ENCODE peak calls at places on chromosomes 6 and 20, in ten cellular contexts. O is mucosa of descending colon; Q is CD8-positive, alpha-beta memory T cell; Z is body of pancreas; G is psoas muscle; L is GM23248; W is ovary; R is adrenal gland; N is mesendoderm; J is tibial artery. Y is an unnamed sample.
A peak's percentile ranks its signal among the peaks of the same experiment; 100 is the strongest.

GRCh38 chr6:153092082-153093013 is 38.7 kb downstream of the RGS17 start:
- DNase-seq in O (no peak), Q (no peak), Z (no peak), G (no peak), L (peak; percentile 81), W (no peak), R (no peak), N (no peak), J (no peak), Y (no peak)

GRCh38 chr20:47396762-47397476 is 40.4 kb upstream of the ZMYND8 start:
- DNase-seq in O (no peak), Q (no peak), Z (peak; percentile 68), G (no peak), L (no peak), W (no peak), R (no peak), N (no peak), J (no peak), Y (no peak)

GRCh38 chr6:56713285-56713684 is 70.6 kb upstream of the DST start:
- DNase-seq in O (no peak), Q (no peak), Z (no peak), G (peak; percentile 41), L (peak; percentile 93), W (no peak), R (peak; percentile 74), N (peak; percentile 76), J (no peak), Y (no peak)

GRCh38 chr6:36636687-36637418 is 41.7 kb upstream of the CDKN1A start:
- DNase-seq in O (no peak), Q (no peak), Z (no peak), G (no peak), L (no peak), W (peak; percentile 70), R (no peak), N (no peak), J (no peak), Y (no peak)

GRCh38 chr20:32737371-32738223 is 5.7 kb downstream of the COMMD7 start:
- DNase-seq in O (no peak), Q (no peak), Z (no peak), G (no peak), L (peak; percentile 78), W (no peak), R (no peak), N (no peak), J (no peak), Y (no peak)

GRCh38 chr6:5125152-5126006 is 40.2 kb downstream of the PPP1R3G start:
- DNase-seq in O (no peak), Q (no peak), Z (no peak), G (no peak), L (peak; percentile 35), W (peak; percentile 46), R (no peak), N (peak; percentile 13), J (no peak), Y (no peak)

GRCh38 chr6:34359438-34360158 is 32.9 kb downstream of the NUDT3 start:
- DNase-seq in O (no peak), Q (no peak), Z (no peak), G (no peak), L (peak; percentile 43), W (no peak), R (no peak), N (no peak), J (no peak), Y (no peak)

GRCh38 chr20:59422911-59423520 is 122.6 kb downstream of the EDN3 start:
- DNase-seq in O (no peak), Q (no peak), Z (no peak), G (no peak), L (no peak), W (no peak), R (no peak), N (no peak), J (no peak), Y (no peak)

GRCh38 chr6:2259574-2259973 is 14.2 kb upstream of the GMDS start:
- DNase-seq in O (no peak), Q (no peak), Z (no peak), G (no peak), L (no peak), W (no peak), R (no peak), N (no peak), J (no peak), Y (no peak)

DNA sequence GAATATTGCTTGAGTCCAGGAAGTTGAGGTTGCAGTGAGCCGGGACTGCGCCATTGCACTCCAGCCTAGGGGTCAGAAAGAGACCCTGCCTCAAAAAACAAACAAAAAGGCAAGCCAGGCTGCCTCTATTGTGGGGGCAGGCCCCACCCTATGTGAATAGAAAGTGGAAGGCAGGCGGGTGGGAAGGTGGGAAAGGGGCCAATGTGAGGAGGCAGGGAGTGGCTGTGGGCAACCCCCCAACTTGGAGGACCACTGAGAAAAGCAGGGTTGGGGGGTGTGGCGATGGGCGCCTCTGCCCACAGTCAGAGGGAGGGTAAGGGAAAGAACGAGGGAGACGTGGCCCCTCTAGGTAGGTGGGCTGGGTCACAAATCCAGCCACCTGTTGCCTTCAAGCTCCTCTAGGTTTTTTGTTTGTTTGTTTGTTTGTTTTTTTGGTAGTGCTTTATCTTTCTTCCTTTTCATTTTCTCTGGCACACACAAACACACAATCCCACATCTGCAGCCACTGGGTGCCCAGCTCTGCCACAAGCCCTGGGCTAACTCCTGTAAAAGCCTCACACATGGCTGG is 5.3 kb upstream of the AP5S1 start:
- DNase-seq in O (no peak), Q (no peak), Z (no peak), G (no peak), L (no peak), W (no peak), R (no peak), N (no peak), J (no peak), Y (no peak)
- H3K4me1 ChIP-seq in O (peaks cover 43% of the 10 kb centered on the region), Q (peaks cover 85% of the 10 kb centered on the region), Z (peaks cover 67% of the 10 kb centered on the region), G (peaks cover 38% of the 10 kb centered on the region), L (peaks cover 23% of the 10 kb centered on the region), W (peaks cover 11% of the 10 kb centered on the region), R (peaks cover 39% of the 10 kb centered on the region), N (no peaks in the 10 kb centered on the region), J (no peaks in the 10 kb centered on the region), Y (peaks cover 23% of the 10 kb centered on the region)

GRCh38 chr20:31685853-31686641 is 36.6 kb downstream of the BCL2L1 start:
- DNase-seq in O (no peak), Q (no peak), Z (no peak), G (no peak), L (no peak), W (no peak), R (no peak), N (no peak), J (no peak), Y (no peak)
- H3K4me1 ChIP-seq in O (peaks cover 13% of the 10 kb centered on the region), Q (peaks cover 61% of the 10 kb centered on the region), Z (peaks cover 40% of the 10 kb centered on the region), G (peaks cover 39% of the 10 kb centered on the region), L (peaks cover 7% of the 10 kb centered on the region), W (peaks cover under 1% of the 10 kb centered on the region), R (peaks cover 32% of the 10 kb centered on the region), N (no peaks in the 10 kb centered on the region), J (no peaks in the 10 kb centered on the region), Y (peaks cover 4% of the 10 kb centered on the region)

GRCh38 chr6:111846061-111846460 is 27.2 kb downstream of the FYN start:
- DNase-seq in O (no peak), Q (no peak), Z (no peak), G (no peak), L (no peak), W (no peak), R (no peak), N (no peak), J (no peak), Y (no peak)

GRCh38 chr6:111845441-111845871 is 27.8 kb downstream of the FYN start:
- DNase-seq in O (no peak), Q (no peak), Z (no peak), G (no peak), L (no peak), W (no peak), R (no peak), N (no peak), J (no peak), Y (no peak)

GRCh38 chr6:111844921-111845320 is 28.3 kb downstream of the FYN start:
- DNase-seq in O (no peak), Q (no peak), Z (no peak), G (no peak), L (no peak), W (no peak), R (no peak), N (peak; percentile 62), J (no peak), Y (no peak)

GRCh38 chr6:111848262-111848661 is 25.0 kb downstream of the FYN start:
- DNase-seq in O (no peak), Q (no peak), Z (no peak), G (no peak), L (no peak), W (no peak), R (no peak), N (no peak), J (no peak), Y (no peak)

GRCh38 chr6:111846511-111847409 is 26.5 kb downstream of the FYN start:
- DNase-seq in O (no peak), Q (no peak), Z (no peak), G (peak; percentile 17), L (peak; percentile 43), W (no peak), R (no peak), N (no peak), J (no peak), Y (peak; percentile 30)
- H3K4me1 ChIP-seq in O (peaks cover 5% of the 10 kb centered on the region), Q (peaks cover 98% of the 10 kb centered on the region), Z (peaks cover 3% of the 10 kb centered on the region), G (no peaks in the 10 kb centered on the region), L (peaks cover 13% of the 10 kb centered on the region), W (peaks cover 14% of the 10 kb centered on the region), R (peaks cover 30% of the 10 kb centered on the region), N (peaks cover 21% of the 10 kb centered on the region), J (no peaks in the 10 kb centered on the region), Y (peaks cover 34% of the 10 kb centered on the region)

GRCh38 chr6:15313367-15313766 is 67.5 kb downstream of the JARID2 start:
- DNase-seq in O (no peak), Q (no peak), Z (peak; percentile 22), G (peak; percentile 30), L (peak; percentile 34), W (peak; percentile 61), R (peak; percentile 79), N (no peak), J (peak; percentile 73), Y (no peak)

GRCh38 chr6:15317934-15318902 is 72.3 kb downstream of the JARID2 start:
- DNase-seq in O (no peak), Q (no peak), Z (no peak), G (no peak), L (no peak), W (no peak), R (no peak), N (peak; percentile 71), J (no peak), Y (no peak)

GRCh38 chr6:15319677-15320076 is 73.8 kb downstream of the JARID2 start:
- DNase-seq in O (no peak), Q (no peak), Z (no peak), G (no peak), L (no peak), W (no peak), R (no peak), N (no peak), J (no peak), Y (no peak)

GRCh38 chr6:15317251-15317650 is 71.4 kb downstream of the JARID2 start:
- DNase-seq in O (no peak), Q (no peak), Z (no peak), G (no peak), L (no peak), W (no peak), R (no peak), N (no peak), J (no peak), Y (no peak)

DNA sequence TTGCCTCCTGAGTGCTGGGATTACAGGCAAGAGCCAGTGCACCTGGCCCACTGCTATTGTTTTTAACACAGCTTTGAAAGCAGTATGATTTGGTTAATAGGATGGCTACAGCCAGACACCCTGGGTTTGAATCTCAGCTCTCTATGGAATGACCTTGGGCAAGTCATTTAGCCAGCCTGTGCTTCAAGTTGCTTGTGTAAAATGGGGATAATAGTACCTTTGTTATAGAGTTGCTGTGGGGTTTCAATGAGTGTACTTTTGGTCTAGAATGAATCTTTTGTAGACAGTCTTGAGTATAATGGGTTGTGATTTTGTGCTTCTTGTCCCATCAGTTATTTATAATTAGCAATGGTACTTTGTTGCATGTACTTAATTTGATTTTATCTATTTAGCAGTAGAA is 70.9 kb downstream of the JARID2 start:
- DNase-seq in O (no peak), Q (no peak), Z (no peak), G (no peak), L (no peak), W (no peak), R (no peak), N (no peak), J (no peak), Y (no peak)
- H3K4me1 ChIP-seq in O (peaks cover 8% of the 10 kb centered on the region), Q (peaks cover 42% of the 10 kb centered on the region), Z (peaks cover 20% of the 10 kb centered on the region), G (peaks cover 37% of the 10 kb centered on the region), L (peaks cover 18% of the 10 kb centered on the region), W (peaks cover 4% of the 10 kb centered on the region), R (peaks cover 39% of the 10 kb centered on the region), N (no peaks in the 10 kb centered on the region), J (no peaks in the 10 kb centered on the region), Y (peaks cover 18% of the 10 kb centered on the region)